ENCODE peak calls at places on chromosomes 16 and 17, in seven cellular contexts. One of them, this sample, is unnamed.

GRCh38 chr17:28272166-28272565 is 46.8 kb upstream of the TMEM97 start:
- DNase-seq in AG10803: peak
- DNase-seq in fibroblast of lung: no peak
- DNase-seq in esophagus squamous epithelium: no peak
- DNase-seq in astrocyte of the spinal cord: no peak
- DNase-seq in IMR-90: peak
- DNase-seq in keratinocyte: no peak
- DNase-seq in this sample: no peak

GRCh38 chr17:38701504-38702165 is 3.4 kb upstream of the MLLT6 start:
- DNase-seq in AG10803: peak
- DNase-seq in fibroblast of lung: no peak
- DNase-seq in esophagus squamous epithelium: no peak
- DNase-seq in astrocyte of the spinal cord: peak
- DNase-seq in IMR-90: peak
- DNase-seq in keratinocyte: no peak
- DNase-seq in this sample: peak

GRCh38 chr16:17817260-17817659 is 346.5 kb upstream of the XYLT1 start:
- DNase-seq in AG10803: peak
- DNase-seq in fibroblast of lung: no peak
- DNase-seq in esophagus squamous epithelium: no peak
- DNase-seq in astrocyte of the spinal cord: no peak
- DNase-seq in IMR-90: no peak
- DNase-seq in keratinocyte: no peak
- DNase-seq in this sample: no peak

GRCh38 chr17:38457577-38458371 is 29.5 kb downstream of the ARHGAP23 start:
- DNase-seq in AG10803: no peak
- DNase-seq in fibroblast of lung: no peak
- DNase-seq in esophagus squamous epithelium: no peak
- DNase-seq in astrocyte of the spinal cord: no peak
- DNase-seq in IMR-90: no peak
- DNase-seq in keratinocyte: no peak
- DNase-seq in this sample: no peak

GRCh38 chr17:19744922-19745757 is 3.0 kb downstream of the ALDH3A1 start:
- DNase-seq in AG10803: peak
- DNase-seq in fibroblast of lung: peak
- DNase-seq in esophagus squamous epithelium: peak
- DNase-seq in astrocyte of the spinal cord: peak
- DNase-seq in IMR-90: peak
- DNase-seq in keratinocyte: no peak
- DNase-seq in this sample: no peak

GRCh38 chr17:50213026-50214015 is 11.9 kb upstream of the COL1A1 start:
- DNase-seq in AG10803: no peak
- DNase-seq in fibroblast of lung: no peak
- DNase-seq in esophagus squamous epithelium: no peak
- DNase-seq in astrocyte of the spinal cord: no peak
- DNase-seq in IMR-90: peak
- DNase-seq in keratinocyte: no peak
- DNase-seq in this sample: no peak

GRCh38 chr17:19883537-19884215 is 15.9 kb upstream of the ULK2 start:
- DNase-seq in AG10803: no peak
- DNase-seq in fibroblast of lung: peak
- DNase-seq in esophagus squamous epithelium: no peak
- DNase-seq in astrocyte of the spinal cord: no peak
- DNase-seq in IMR-90: peak
- DNase-seq in keratinocyte: no peak
- DNase-seq in this sample: no peak

GRCh38 chr17:76123127-76123499 is 17.9 kb downstream of the FOXJ1 start:
- DNase-seq in AG10803: no peak
- DNase-seq in fibroblast of lung: no peak
- DNase-seq in esophagus squamous epithelium: no peak
- DNase-seq in astrocyte of the spinal cord: no peak
- DNase-seq in IMR-90: no peak
- DNase-seq in keratinocyte: no peak
- DNase-seq in this sample: no peak

GRCh38 chr17:79917902-79918484 is 78.8 kb upstream of the CBX4 start:
- DNase-seq in AG10803: no peak
- DNase-seq in fibroblast of lung: no peak
- DNase-seq in esophagus squamous epithelium: no peak
- DNase-seq in astrocyte of the spinal cord: no peak
- DNase-seq in IMR-90: no peak
- DNase-seq in keratinocyte: no peak
- DNase-seq in this sample: no peak

GRCh38 chr16:27967169-27967568 is 96.3 kb downstream of the GSG1L start:
- DNase-seq in AG10803: no peak
- DNase-seq in fibroblast of lung: no peak
- DNase-seq in esophagus squamous epithelium: no peak
- DNase-seq in astrocyte of the spinal cord: no peak
- DNase-seq in IMR-90: no peak
- DNase-seq in keratinocyte: no peak
- DNase-seq in this sample: no peak

GRCh38 chr16:1572664-1573063 is 39.2 kb downstream of the TMEM204 start:
- DNase-seq in AG10803: no peak
- DNase-seq in fibroblast of lung: no peak
- DNase-seq in esophagus squamous epithelium: no peak
- DNase-seq in astrocyte of the spinal cord: no peak
- DNase-seq in IMR-90: no peak
- DNase-seq in keratinocyte: no peak
- DNase-seq in this sample: no peak

GRCh38 chr16:30546115-30546514 is 11.5 kb upstream of the ZNF747 start:
- DNase-seq in AG10803: no peak
- DNase-seq in fibroblast of lung: no peak
- DNase-seq in esophagus squamous epithelium: no peak
- DNase-seq in astrocyte of the spinal cord: no peak
- DNase-seq in IMR-90: no peak
- DNase-seq in keratinocyte: no peak
- DNase-seq in this sample: no peak

GRCh38 chr17:81902023-81902652 is at the start of gene NPB:
- DNase-seq in AG10803: no peak
- DNase-seq in fibroblast of lung: no peak
- DNase-seq in esophagus squamous epithelium: no peak
- DNase-seq in astrocyte of the spinal cord: no peak
- DNase-seq in IMR-90: no peak
- DNase-seq in keratinocyte: no peak
- DNase-seq in this sample: no peak

GRCh38 chr16:49280022-49280741 is 1.5 kb downstream of the CBLN1 start:
- DNase-seq in AG10803: no peak
- DNase-seq in fibroblast of lung: no peak
- DNase-seq in esophagus squamous epithelium: no peak
- DNase-seq in astrocyte of the spinal cord: no peak
- DNase-seq in IMR-90: no peak
- DNase-seq in keratinocyte: no peak
- DNase-seq in this sample: no peak

GRCh38 chr16:84298376-84298899 is 3.8 kb downstream of the WFDC1 start:
- DNase-seq in AG10803: no peak
- DNase-seq in fibroblast of lung: no peak
- DNase-seq in esophagus squamous epithelium: no peak
- DNase-seq in astrocyte of the spinal cord: no peak
- DNase-seq in IMR-90: no peak
- DNase-seq in keratinocyte: no peak
- DNase-seq in this sample: no peak

GRCh38 chr17:63240106-63240505 is 206.0 kb downstream of the CYB561 start:
- DNase-seq in AG10803: no peak
- DNase-seq in fibroblast of lung: no peak
- DNase-seq in esophagus squamous epithelium: no peak
- DNase-seq in astrocyte of the spinal cord: no peak
- DNase-seq in IMR-90: no peak
- DNase-seq in keratinocyte: no peak
- DNase-seq in this sample: no peak

GRCh38 chr17:29179232-29180036 is 764 bp downstream of the MYO18A start:
- DNase-seq in AG10803: no peak
- DNase-seq in fibroblast of lung: no peak
- DNase-seq in esophagus squamous epithelium: no peak
- DNase-seq in astrocyte of the spinal cord: no peak
- DNase-seq in IMR-90: no peak
- DNase-seq in keratinocyte: peak
- DNase-seq in this sample: no peak

GRCh38 chr16:14020141-14020540 is 51.0 kb upstream of the MRTFB start:
- DNase-seq in AG10803: no peak
- DNase-seq in fibroblast of lung: no peak
- DNase-seq in esophagus squamous epithelium: no peak
- DNase-seq in astrocyte of the spinal cord: no peak
- DNase-seq in IMR-90: no peak
- DNase-seq in keratinocyte: no peak
- DNase-seq in this sample: no peak

GRCh38 chr16:85673529-85674417 is 15.0 kb downstream of the GINS2 start:
- DNase-seq in AG10803: peak
- DNase-seq in fibroblast of lung: peak
- DNase-seq in esophagus squamous epithelium: no peak
- DNase-seq in astrocyte of the spinal cord: peak
- DNase-seq in IMR-90: peak
- DNase-seq in keratinocyte: no peak
- DNase-seq in this sample: no peak

GRCh38 chr16:64403352-64403751 is 718.5 kb downstream of the CDH11 start:
- DNase-seq in AG10803: no peak
- DNase-seq in fibroblast of lung: no peak
- DNase-seq in esophagus squamous epithelium: no peak
- DNase-seq in astrocyte of the spinal cord: no peak
- DNase-seq in IMR-90: no peak
- DNase-seq in keratinocyte: no peak
- DNase-seq in this sample: no peak

DNA sequence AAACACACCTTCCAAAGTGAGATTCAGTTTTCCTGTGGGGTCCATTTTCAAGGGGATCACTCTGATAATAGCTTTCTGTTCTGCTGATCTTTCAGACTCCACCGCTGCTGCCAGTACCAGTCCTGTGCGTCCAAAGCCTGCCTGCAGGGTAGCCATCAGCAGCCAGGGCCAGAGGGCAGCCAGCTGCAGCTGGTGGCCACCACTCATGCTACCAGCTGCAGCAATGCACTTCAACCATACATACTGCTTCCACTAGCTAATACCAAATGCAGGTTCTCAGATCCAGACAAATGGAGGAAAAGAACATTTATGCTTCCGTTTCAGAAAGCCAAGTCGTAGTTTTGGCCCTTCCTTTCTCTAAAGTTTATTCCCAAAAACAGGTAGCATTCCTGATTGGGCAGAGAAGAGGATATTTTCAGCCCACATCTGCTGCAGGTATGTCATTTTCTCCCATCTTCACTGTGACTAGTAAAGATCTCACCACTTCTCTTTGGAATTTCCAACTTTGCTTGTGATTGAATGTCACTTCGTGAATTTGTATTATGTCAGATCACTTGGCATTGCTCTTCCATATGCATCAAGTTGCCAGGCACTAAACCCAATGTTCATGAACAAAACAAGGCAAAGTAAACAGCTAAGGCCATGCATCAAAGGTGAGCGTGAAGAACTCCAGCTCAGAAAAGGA is 1.8 kb downstream of the RNF43 start:
- DNase-seq in AG10803: no peak
- DNase-seq in fibroblast of lung: no peak
- DNase-seq in esophagus squamous epithelium: no peak
- DNase-seq in astrocyte of the spinal cord: no peak
- DNase-seq in IMR-90: no peak
- DNase-seq in keratinocyte: no peak
- DNase-seq in this sample: no peak
- H3K4me3 ChIP-seq in AG10803: no peak
- H3K4me3 ChIP-seq in fibroblast of lung: no peak
- H3K4me3 ChIP-seq in esophagus squamous epithelium: peak
- H3K4me3 ChIP-seq in astrocyte of the spinal cord: no peak
- H3K4me3 ChIP-seq in IMR-90: no peak
- H3K4me3 ChIP-seq in keratinocyte: peak
- H3K4me3 ChIP-seq in this sample: no peak

GRCh38 chr17:17048106-17048505 is 5.8 kb downstream of the MPRIP start:
- DNase-seq in AG10803: no peak
- DNase-seq in fibroblast of lung: no peak
- DNase-seq in esophagus squamous epithelium: no peak
- DNase-seq in astrocyte of the spinal cord: no peak
- DNase-seq in IMR-90: no peak
- DNase-seq in keratinocyte: no peak
- DNase-seq in this sample: no peak

GRCh38 chr17:17042851-17043667 is 802 bp downstream of the MPRIP start:
- DNase-seq in AG10803: peak
- DNase-seq in fibroblast of lung: peak
- DNase-seq in esophagus squamous epithelium: no peak
- DNase-seq in astrocyte of the spinal cord: peak
- DNase-seq in IMR-90: peak
- DNase-seq in keratinocyte: no peak
- DNase-seq in this sample: no peak

GRCh38 chr17:17043668-17044226 is 1.5 kb downstream of the MPRIP start:
- DNase-seq in AG10803: no peak
- DNase-seq in fibroblast of lung: no peak
- DNase-seq in esophagus squamous epithelium: no peak
- DNase-seq in astrocyte of the spinal cord: no peak
- DNase-seq in IMR-90: peak
- DNase-seq in keratinocyte: no peak
- DNase-seq in this sample: no peak

GRCh38 chr17:17042381-17042736 is at the start of gene MPRIP:
- DNase-seq in AG10803: no peak
- DNase-seq in fibroblast of lung: no peak
- DNase-seq in esophagus squamous epithelium: no peak
- DNase-seq in astrocyte of the spinal cord: no peak
- DNase-seq in IMR-90: no peak
- DNase-seq in keratinocyte: no peak
- DNase-seq in this sample: no peak

DNA sequence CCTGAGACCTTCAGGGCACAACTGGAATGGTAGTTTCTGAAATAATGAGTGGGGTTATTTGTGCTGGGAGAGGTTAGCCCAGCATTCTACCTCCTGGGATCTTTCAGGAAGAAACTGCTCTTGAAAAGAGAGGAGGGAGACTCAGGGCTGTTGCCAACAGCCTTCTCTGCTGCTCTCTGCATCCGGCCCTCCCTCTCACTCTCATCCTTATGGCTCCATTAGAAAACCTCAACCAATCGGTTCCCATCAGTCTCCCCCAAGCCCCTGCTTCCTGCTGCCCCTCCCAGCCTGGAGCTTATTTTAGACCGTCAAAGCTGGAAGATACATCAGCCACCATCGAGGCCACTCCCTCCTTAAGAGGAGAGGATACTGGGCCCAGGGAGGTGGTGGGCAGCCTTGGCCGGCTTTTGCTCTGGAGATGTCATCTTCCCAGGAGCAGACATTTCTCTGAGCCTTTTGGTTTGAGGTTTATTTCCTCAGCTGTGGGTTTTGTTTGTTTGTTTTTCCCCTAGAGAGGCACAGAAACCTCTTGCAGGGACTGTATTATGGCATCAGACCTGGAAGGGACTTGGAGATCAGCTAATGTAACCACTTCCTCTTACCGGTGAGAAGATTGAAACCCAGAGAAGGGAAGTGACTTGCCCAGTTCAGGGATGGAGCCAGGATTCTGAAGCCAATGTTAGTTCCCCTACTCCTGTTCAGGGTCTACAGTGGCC is 2.7 kb downstream of the MPRIP start:
- DNase-seq in AG10803: peak
- DNase-seq in fibroblast of lung: peak
- DNase-seq in esophagus squamous epithelium: no peak
- DNase-seq in astrocyte of the spinal cord: peak
- DNase-seq in IMR-90: peak
- DNase-seq in keratinocyte: no peak
- DNase-seq in this sample: peak
- H3K4me3 ChIP-seq in AG10803: peak
- H3K4me3 ChIP-seq in fibroblast of lung: peak
- H3K4me3 ChIP-seq in esophagus squamous epithelium: peak
- H3K4me3 ChIP-seq in astrocyte of the spinal cord: peak
- H3K4me3 ChIP-seq in IMR-90: peak
- H3K4me3 ChIP-seq in keratinocyte: peak
- H3K4me3 ChIP-seq in this sample: peak

GRCh38 chr16:58651965-58652348 is 22.3 kb upstream of the CNOT1 start:
- DNase-seq in AG10803: peak
- DNase-seq in fibroblast of lung: no peak
- DNase-seq in esophagus squamous epithelium: no peak
- DNase-seq in astrocyte of the spinal cord: peak
- DNase-seq in IMR-90: peak
- DNase-seq in keratinocyte: no peak
- DNase-seq in this sample: no peak
- H3K4me3 ChIP-seq in AG10803: no peak
- H3K4me3 ChIP-seq in fibroblast of lung: no peak
- H3K4me3 ChIP-seq in esophagus squamous epithelium: no peak
- H3K4me3 ChIP-seq in astrocyte of the spinal cord: no peak
- H3K4me3 ChIP-seq in IMR-90: no peak
- H3K4me3 ChIP-seq in keratinocyte: no peak
- H3K4me3 ChIP-seq in this sample: no peak

GRCh38 chr16:50547340-50547865 is 793 bp upstream of the NKD1 start:
- DNase-seq in AG10803: no peak
- DNase-seq in fibroblast of lung: no peak
- DNase-seq in esophagus squamous epithelium: no peak
- DNase-seq in astrocyte of the spinal cord: peak
- DNase-seq in IMR-90: no peak
- DNase-seq in keratinocyte: no peak
- DNase-seq in this sample: peak
- H3K4me3 ChIP-seq in AG10803: peak
- H3K4me3 ChIP-seq in fibroblast of lung: peak
- H3K4me3 ChIP-seq in esophagus squamous epithelium: peak
- H3K4me3 ChIP-seq in astrocyte of the spinal cord: peak
- H3K4me3 ChIP-seq in IMR-90: peak
- H3K4me3 ChIP-seq in keratinocyte: peak
- H3K4me3 ChIP-seq in this sample: peak